ENCODE peak calls at places on chromosomes 4 and X, in six cellular contexts. R, I, B, K, U and G are unnamed samples.

GRCh38 chr4:28092610-28093009 is 1232.0 kb downstream of the STIM2 start:
- DNase-seq in R (no peak), I (no peak), B (no peak), K (no peak), U (no peak), G (no peak)

GRCh38 chrX:80237072-80237471 is 183.2 kb upstream of the TENT5D start:
- DNase-seq in R (peak; percentile 45), I (no peak), B (no peak), K (no peak), U (no peak), G (no peak)

GRCh38 chr4:92359481-92359880 is 55.7 kb downstream of the GRID2 start:
- DNase-seq in R (no peak), I (no peak), B (peak; percentile 12), K (no peak), U (no peak), G (no peak)

GRCh38 chr4:57131849-57132745 is 21.9 kb upstream of the IGFBP7 start:
- DNase-seq in R (peak; percentile 63), I (no peak), B (peak; percentile 20), K (no peak), U (peak; percentile 67), G (no peak)

GRCh38 chr4:92182736-92183407 is 120.9 kb upstream of the GRID2 start:
- DNase-seq in R (peak; percentile 45), I (no peak), B (no peak), K (no peak), U (no peak), G (no peak)

GRCh38 chrX:21853578-21853977 is 2.2 kb upstream of the YY2 start:
- DNase-seq in R (no peak), I (no peak), B (no peak), K (no peak), U (no peak), G (no peak)

GRCh38 chrX:31166832-31167231 is 95.0 kb upstream of the FTHL17 start:
- DNase-seq in R (no peak), I (no peak), B (no peak), K (no peak), U (no peak), G (no peak)

GRCh38 chr4:5051692-5052423 is 578 bp downstream of the STK32B start:
- DNase-seq in R (peak; percentile 76), I (no peak), B (no peak), K (no peak), U (peak; percentile 19), G (no peak)

GRCh38 chr4:90503677-90504076 is 376.5 kb downstream of the CCSER1 start:
- DNase-seq in R (no peak), I (no peak), B (no peak), K (no peak), U (no peak), G (no peak)

GRCh38 chr4:25172964-25173917 is 13.0 kb upstream of the SEPSECS start:
- DNase-seq in R (no peak), I (no peak), B (no peak), K (no peak), U (peak; percentile 99), G (no peak)

GRCh38 chr4:3848323-3848722 is 82.1 kb downstream of the ADRA2C start:
- DNase-seq in R (no peak), I (no peak), B (no peak), K (no peak), U (no peak), G (no peak)

GRCh38 chr4:48578132-48578964 is 88.3 kb downstream of the ZAR1 start:
- DNase-seq in R (peak; percentile 77), I (peak; percentile 62), B (peak; percentile 66), K (no peak), U (peak; percentile 42), G (peak; percentile 72)

GRCh38 chr4:30920043-30920442 is 199.9 kb downstream of the PCDH7 start:
- DNase-seq in R (peak; percentile 63), I (no peak), B (no peak), K (no peak), U (no peak), G (no peak)

GRCh38 chr4:76712564-76712963 is 185.4 kb downstream of the SOWAHB start:
- DNase-seq in R (no peak), I (no peak), B (no peak), K (no peak), U (no peak), G (no peak)

GRCh38 chrX:154411981-154412340 is 622 bp downstream of the TAFAZZIN start:
- DNase-seq in R (peak; percentile 87), I (peak; percentile 32), B (peak; percentile 44), K (peak; percentile 65), U (peak; percentile 23), G (peak; percentile 79)

GRCh38 chr4:71545168-71545567 is 206.3 kb downstream of the SLC4A4 start:
- DNase-seq in R (no peak), I (no peak), B (no peak), K (no peak), U (peak; percentile 54), G (no peak)

GRCh38 chr4:169621754-169622481 is 1.5 kb downstream of the CLCN3 start:
- DNase-seq in R (no peak), I (peak; percentile 23), B (no peak), K (no peak), U (peak; percentile 74), G (no peak)

GRCh38 chr4:38764292-38764691 is 18.5 kb downstream of the TLR10 start:
- DNase-seq in R (no peak), I (no peak), B (no peak), K (no peak), U (no peak), G (no peak)

GRCh38 chrX:17415242-17415815 is 40.3 kb downstream of the NHS start:
- DNase-seq in R (no peak), I (no peak), B (no peak), K (no peak), U (peak; percentile 73), G (no peak)

GRCh38 chr4:159977907-159978617 is 875.2 kb downstream of the RAPGEF2 start:
- DNase-seq in R (peak; percentile 43), I (no peak), B (no peak), K (no peak), U (no peak), G (no peak)

DNA sequence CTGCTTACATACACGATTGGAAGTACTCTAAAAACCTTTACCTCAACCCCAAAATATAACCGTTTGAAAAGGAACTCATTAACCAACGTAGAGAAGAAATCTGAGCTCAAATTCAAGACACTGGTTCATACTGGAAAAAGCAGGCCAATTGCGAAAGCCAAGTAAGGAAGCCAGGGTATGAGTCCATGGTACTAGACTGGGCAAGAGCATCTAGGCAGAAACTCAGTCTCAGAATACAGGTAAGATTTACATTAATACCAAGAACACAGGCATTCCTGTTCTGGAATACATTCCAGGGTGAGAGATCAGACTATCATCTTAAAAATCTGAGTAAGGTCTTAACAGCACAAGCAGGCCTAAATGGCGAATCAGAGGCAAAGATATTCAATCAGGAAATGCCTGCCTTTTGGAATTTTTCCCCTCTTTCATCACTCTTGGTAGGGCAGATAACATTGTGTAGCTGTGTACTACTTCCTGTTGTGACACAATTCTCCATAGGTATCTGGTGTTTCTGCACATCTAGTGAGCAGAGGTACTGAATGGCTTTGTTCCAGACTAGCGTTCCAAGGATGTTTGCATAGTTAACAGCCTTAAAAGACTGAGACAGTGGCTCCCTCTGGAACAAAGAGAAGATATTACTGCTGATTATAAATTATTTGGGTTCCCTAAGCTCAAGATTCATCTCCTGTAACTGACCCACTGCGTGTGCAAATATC is 311.3 kb downstream of the PCDH19 start:
- DNase-seq in R (no peak), I (no peak), B (no peak), K (no peak), U (peak; percentile 10), G (no peak)
- H3K4me3 ChIP-seq in R (no peak overlapping the region), I (no peak overlapping the region), B (no peak overlapping the region), K (no peak overlapping the region), U (no peak overlapping the region), G (no peak overlapping the region)

GRCh38 chr4:8543623-8544022 is 36.6 kb upstream of the GPR78 start:
- DNase-seq in R (no peak), I (no peak), B (no peak), K (no peak), U (no peak), G (no peak)

GRCh38 chr4:8544741-8545438 is 35.3 kb upstream of the GPR78 start:
- DNase-seq in R (peak; percentile 48), I (no peak), B (no peak), K (no peak), U (no peak), G (no peak)

GRCh38 chr4:8542776-8543525 is 37.2 kb upstream of the GPR78 start:
- DNase-seq in R (no peak), I (no peak), B (no peak), K (no peak), U (no peak), G (no peak)

GRCh38 chr4:8545439-8545765 is 34.8 kb upstream of the GPR78 start:
- DNase-seq in R (no peak), I (no peak), B (no peak), K (no peak), U (no peak), G (no peak)

GRCh38 chr4:8544282-8544681 is 35.9 kb upstream of the GPR78 start:
- DNase-seq in R (no peak), I (no peak), B (no peak), K (no peak), U (no peak), G (no peak)
- H3K4me1 ChIP-seq in R (peaks cover 8% of the 10 kb centered on the region), I (no peaks in the 10 kb centered on the region), B (peaks cover under 1% of the 10 kb centered on the region), K (no peaks in the 10 kb centered on the region), U (peaks cover 8% of the 10 kb centered on the region), G (no peaks in the 10 kb centered on the region)

GRCh38 chr4:124783847-124784246 is 71.3 kb upstream of the ANKRD50 start:
- DNase-seq in R (no peak), I (no peak), B (no peak), K (no peak), U (peak; percentile 28), G (no peak)

DNA sequence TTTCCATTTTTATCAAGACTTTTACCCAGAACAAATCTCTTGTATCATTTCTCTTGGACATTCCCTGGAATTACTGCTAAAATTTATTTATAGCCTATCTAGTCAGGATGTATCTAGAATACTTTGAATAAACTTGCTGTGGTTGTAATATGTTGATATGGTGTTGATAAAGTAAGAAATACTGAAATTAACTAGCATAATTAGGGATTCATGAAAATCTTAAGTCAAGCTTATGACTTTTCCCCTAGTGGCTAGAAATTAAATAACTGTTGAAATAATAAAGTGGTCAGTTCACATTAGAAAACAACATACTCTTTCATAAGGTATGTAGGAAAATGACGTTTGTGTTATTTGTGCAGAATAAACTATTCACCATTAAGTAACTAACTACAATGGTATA is 73.1 kb upstream of the ANKRD50 start:
- DNase-seq in R (no peak), I (no peak), B (no peak), K (no peak), U (no peak), G (no peak)
- H3K9me3 ChIP-seq in R (no peaks in the 10 kb centered on the region), I (no peaks in the 10 kb centered on the region), B (no peaks in the 10 kb centered on the region), K (no peaks in the 10 kb centered on the region), U (no peaks in the 10 kb centered on the region), G (no peaks in the 10 kb centered on the region)

GRCh38 chr4:2340272-2341061 is 78.0 kb downstream of the ZFYVE28 start:
- DNase-seq in R (no peak), I (no peak), B (no peak), K (no peak), U (no peak), G (peak; percentile 13)

GRCh38 chr4:2343476-2343875 is 75.0 kb downstream of the ZFYVE28 start:
- DNase-seq in R (no peak), I (no peak), B (no peak), K (no peak), U (no peak), G (no peak)

GRCh38 chr4:2339458-2340271 is 77.8 kb upstream of the MXD4 start:
- DNase-seq in R (peak; percentile 44), I (no peak), B (no peak), K (no peak), U (no peak), G (peak; percentile 15)

GRCh38 chr4:2341261-2341841 is 77.1 kb downstream of the ZFYVE28 start:
- DNase-seq in R (no peak), I (no peak), B (no peak), K (no peak), U (no peak), G (peak; percentile 14)

GRCh38 chr4:2341911-2342652 is 76.4 kb downstream of the ZFYVE28 start:
- DNase-seq in R (no peak), I (no peak), B (no peak), K (no peak), U (no peak), G (no peak)
- H3K4me3 ChIP-seq in R (no peak overlapping the region), I (no peak overlapping the region), B (no peak overlapping the region), K (no peak overlapping the region), U (no peak overlapping the region), G (no peak overlapping the region)